ENCODE peak calls at places on chromosomes 2 and 18, in six cellular contexts. B, U, F, P, V and Y are unnamed samples.

GRCh38 chr2:8089596-8089995 is 592.3 kb upstream of the ID2 start:
- DNase-seq in B (no peak), U (peak; percentile 90), F (no peak), P (no peak), V (no peak), Y (no peak)

GRCh38 chr2:239688840-239689239 is 288.0 kb upstream of the HDAC4 start:
- DNase-seq in B (no peak), U (no peak), F (no peak), P (no peak), V (no peak), Y (no peak)

GRCh38 chr2:147910990-147911473 is 66.2 kb downstream of the ACVR2A start:
- DNase-seq in B (no peak), U (peak; percentile 77), F (peak; percentile 21), P (peak; percentile 21), V (peak; percentile 14), Y (peak; percentile 54)

GRCh38 chr2:62112192-62112591 is 83.7 kb upstream of the B3GNT2 start:
- DNase-seq in B (no peak), U (no peak), F (no peak), P (no peak), V (no peak), Y (no peak)

GRCh38 chr18:70377317-70377799 is 88.5 kb downstream of the SOCS6 start:
- DNase-seq in B (peak; percentile 44), U (no peak), F (no peak), P (no peak), V (no peak), Y (peak; percentile 93)

GRCh38 chr18:54119524-54120019 is 104.9 kb downstream of the MBD2 start:
- DNase-seq in B (peak; percentile 8), U (peak; percentile 59), F (peak; percentile 20), P (peak; percentile 59), V (peak; percentile 11), Y (peak; percentile 55)

GRCh38 chr2:223989860-223990237 is 32.6 kb downstream of the MRPL44 start:
- DNase-seq in B (no peak), U (no peak), F (no peak), P (no peak), V (no peak), Y (peak; percentile 24)

GRCh38 chr2:43707255-43707654 is 31.0 kb upstream of the C1GALT1C1L start:
- DNase-seq in B (peak; percentile 27), U (peak; percentile 87), F (no peak), P (no peak), V (peak; percentile 25), Y (no peak)

GRCh38 chr2:233691443-233692433 is 952 bp upstream of the UGT1A6 start:
- DNase-seq in B (no peak), U (no peak), F (no peak), P (no peak), V (no peak), Y (no peak)

GRCh38 chr18:51479736-51480135 is 282.3 kb upstream of the MEX3C start:
- DNase-seq in B (no peak), U (no peak), F (no peak), P (no peak), V (no peak), Y (no peak)

GRCh38 chr2:143015681-143016080 is 113.5 kb upstream of the ARHGAP15 start:
- DNase-seq in B (no peak), U (peak; percentile 27), F (no peak), P (no peak), V (no peak), Y (no peak)

GRCh38 chr2:73063909-73064875 is 7.3 kb downstream of the SFXN5 start:
- DNase-seq in B (peak; percentile 62), U (peak; percentile 86), F (no peak), P (no peak), V (peak; percentile 49), Y (no peak)

GRCh38 chr2:222423632-222424280 is 587 bp upstream of the SGPP2 start:
- DNase-seq in B (no peak), U (no peak), F (no peak), P (peak; percentile 82), V (no peak), Y (no peak)

DNA sequence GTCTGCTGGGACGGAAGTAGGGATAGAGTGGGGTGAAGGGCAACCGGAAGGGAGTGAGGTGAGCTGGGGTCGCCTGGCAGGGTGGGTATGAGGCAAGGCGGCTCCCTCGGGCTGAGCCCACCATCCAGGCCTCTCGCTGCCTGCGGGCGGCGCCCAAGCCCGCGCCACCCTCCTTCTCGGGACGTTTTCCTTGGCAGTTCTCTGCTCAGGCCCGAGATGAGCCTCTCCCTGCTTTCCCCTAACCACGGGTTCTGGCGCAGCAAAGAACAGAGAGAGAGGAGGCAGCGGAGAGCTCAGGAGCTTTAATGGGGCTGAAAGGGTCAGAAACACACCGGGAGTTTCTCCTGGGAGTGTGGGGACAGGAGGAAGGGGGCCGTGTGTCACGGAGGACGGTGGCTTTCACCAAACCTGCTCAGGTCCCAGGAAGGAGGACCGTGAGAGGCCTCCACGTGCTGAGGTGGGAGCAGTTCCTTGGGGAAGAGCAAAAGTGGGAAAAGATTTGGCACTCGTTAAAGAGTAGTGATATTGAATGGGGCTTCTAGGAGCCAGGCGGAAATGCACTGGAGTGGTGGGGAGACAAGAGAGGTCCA is 4.1 kb downstream of the FEV start:
- DNase-seq in B (no peak), U (no peak), F (no peak), P (no peak), V (no peak), Y (no peak)
- TF ChIP-seq BHLHE40 in B (no peak), U (no peak), F (no peak), P (no peak), V (no peak), Y (no peak)

GRCh38 chr18:23833714-23834113 is 144.5 kb downstream of the LAMA3 start:
- DNase-seq in B (no peak), U (no peak), F (no peak), P (no peak), V (no peak), Y (no peak)
- TF ChIP-seq BHLHE40 in B (no peak), U (no peak), F (no peak), P (no peak), V (no peak), Y (no peak)

GRCh38 chr2:70747284-70747683 is 20.7 kb downstream of the ADD2 start:
- DNase-seq in B (no peak), U (no peak), F (no peak), P (no peak), V (no peak), Y (no peak)

GRCh38 chr2:70750320-70750719 is 17.7 kb downstream of the ADD2 start:
- DNase-seq in B (no peak), U (no peak), F (no peak), P (no peak), V (no peak), Y (no peak)

GRCh38 chr2:70746076-70746475 is 21.9 kb downstream of the ADD2 start:
- DNase-seq in B (no peak), U (no peak), F (no peak), P (no peak), V (no peak), Y (no peak)

GRCh38 chr2:70745276-70745675 is 22.7 kb downstream of the ADD2 start:
- DNase-seq in B (no peak), U (no peak), F (no peak), P (no peak), V (no peak), Y (no peak)

DNA sequence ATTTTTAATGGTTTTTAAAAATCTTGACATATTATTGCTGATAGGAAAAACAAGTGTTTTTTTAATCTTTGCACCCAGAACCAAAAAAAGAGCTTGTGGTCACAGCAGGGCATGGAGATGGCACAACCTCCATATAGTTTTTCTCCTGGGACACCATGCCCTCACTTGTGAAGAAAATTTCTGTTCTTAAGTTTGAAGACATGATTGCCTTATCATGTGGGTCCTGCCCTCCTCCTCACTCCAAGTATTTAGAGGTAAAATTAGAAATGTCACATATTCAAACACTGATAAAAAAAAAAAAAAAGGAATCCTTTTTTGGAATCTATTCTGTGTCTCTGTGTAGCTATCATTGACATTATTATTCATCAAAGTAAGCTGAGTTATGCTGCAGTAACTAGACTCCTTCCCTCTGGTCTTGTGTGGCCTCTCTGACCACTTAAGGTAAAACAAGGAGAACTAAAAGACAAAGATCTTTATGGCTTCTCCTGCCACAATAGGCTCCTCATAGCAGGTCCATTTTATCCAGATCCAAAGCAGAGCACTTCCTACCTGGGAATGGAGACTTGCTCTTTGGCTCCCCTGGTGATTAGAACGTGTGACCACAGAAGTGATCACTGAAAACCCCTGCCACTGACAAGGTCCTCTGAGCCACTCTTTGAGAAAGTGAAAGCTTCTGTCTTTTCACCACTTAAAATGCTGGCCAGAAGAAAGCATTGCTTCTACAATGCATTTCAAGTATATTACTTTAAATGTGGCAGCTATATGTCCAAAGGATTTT is 19.8 kb downstream of the ADD2 start:
- DNase-seq in B (no peak), U (no peak), F (no peak), P (no peak), V (no peak), Y (peak; percentile 16)
- TF ChIP-seq BHLHE40 in B (no peak), U (no peak), F (no peak), P (no peak), V (no peak), Y (no peak)

GRCh38 chr2:22043784-22044183 is 920.0 kb downstream of the TDRD15 start:
- DNase-seq in B (no peak), U (no peak), F (no peak), P (no peak), V (no peak), Y (no peak)
- TF ChIP-seq BHLHE40 in B (no peak), U (no peak), F (no peak), P (no peak), V (no peak), Y (no peak)

GRCh38 chr18:36335476-36336279 is 38.2 kb downstream of the FHOD3 start:
- DNase-seq in B (no peak), U (no peak), F (no peak), P (no peak), V (no peak), Y (no peak)

GRCh38 chr18:36334798-36335197 is 37.3 kb downstream of the FHOD3 start:
- DNase-seq in B (no peak), U (no peak), F (no peak), P (no peak), V (no peak), Y (no peak)

GRCh38 chr18:36340232-36340631 is 42.7 kb downstream of the FHOD3 start:
- DNase-seq in B (no peak), U (no peak), F (no peak), P (no peak), V (no peak), Y (no peak)

GRCh38 chr18:36338420-36338933 is 41.0 kb downstream of the FHOD3 start:
- DNase-seq in B (no peak), U (no peak), F (no peak), P (no peak), V (no peak), Y (no peak)

DNA sequence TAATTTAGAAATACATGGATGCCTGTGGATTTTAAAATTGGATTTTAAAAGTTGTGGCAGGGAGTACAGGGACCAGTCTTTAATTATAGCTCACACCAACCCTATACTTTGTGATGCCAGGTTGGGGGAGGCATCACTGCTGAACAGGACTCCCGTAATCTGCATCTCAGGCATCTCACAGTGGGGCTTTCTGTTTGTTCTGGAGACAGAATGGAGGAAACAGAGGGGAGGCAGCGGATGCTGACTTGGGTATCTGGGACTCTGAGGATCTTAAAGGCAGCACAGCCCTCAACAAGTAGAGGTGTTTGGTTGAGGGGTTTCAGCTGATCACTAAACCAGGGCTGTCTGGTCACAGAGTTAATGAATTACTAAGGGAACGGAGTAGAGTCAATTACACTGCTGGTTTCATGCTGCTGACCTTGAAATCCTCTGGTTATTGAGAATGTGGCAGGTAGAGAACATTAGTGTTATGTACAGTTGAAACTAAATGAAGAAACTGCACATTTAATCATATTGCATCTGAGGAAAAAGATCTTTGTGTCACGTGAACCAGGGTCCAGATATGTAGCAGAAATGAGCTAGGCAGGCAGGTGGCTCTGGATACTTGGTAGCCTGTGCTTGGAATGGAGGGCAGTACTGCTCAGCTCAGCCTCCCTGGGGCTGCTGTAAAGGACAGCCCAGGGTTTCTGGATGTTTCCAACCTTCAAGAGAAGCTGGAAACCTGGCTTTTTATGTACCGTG is 40.3 kb downstream of the FHOD3 start:
- DNase-seq in B (no peak), U (no peak), F (no peak), P (no peak), V (no peak), Y (peak; percentile 19)
- TF ChIP-seq BHLHE40 in B (no peak), U (no peak), F (no peak), P (peak; percentile 57), V (no peak), Y (no peak)